ENCODE peak calls at places on chromosome 12, in four cellular contexts. J, R, P and H are unnamed samples.

GRCh38 chr12:3837049-3837448 is 36.1 kb downstream of the PARP11 start:
- DNase-seq in J (no peak), R (no peak), P (no peak), H (no peak)

GRCh38 chr12:19783547-19784444 is 344.5 kb downstream of the AEBP2 start:
- DNase-seq in J (no peak), R (no peak), P (no peak), H (no peak)

GRCh38 chr12:76206039-76206676 is 121.7 kb upstream of the NAP1L1 start:
- DNase-seq in J (no peak), R (no peak), P (no peak), H (no peak)

GRCh38 chr12:110555509-110556406 is 27.4 kb downstream of the PPTC7 start:
- DNase-seq in J (no peak), R (no peak), P (no peak), H (peak; percentile 55)

GRCh38 chr12:41250748-41251147 is 62.6 kb downstream of the PDZRN4 start:
- DNase-seq in J (no peak), R (no peak), P (peak; percentile 33), H (no peak)

GRCh38 chr12:58321414-58321813 is 380.0 kb downstream of the ATP23 start:
- DNase-seq in J (no peak), R (no peak), P (no peak), H (no peak)

GRCh38 chr12:20366776-20367409 is 1.4 kb upstream of the PDE3A start:
- DNase-seq in J (no peak), R (no peak), P (no peak), H (no peak)

GRCh38 chr12:57131896-57132744 is 3.8 kb downstream of the LRP1 start:
- DNase-seq in J (no peak), R (no peak), P (no peak), H (no peak)

GRCh38 chr12:58882796-58883195 is 37.5 kb downstream of the LRIG3 start:
- DNase-seq in J (no peak), R (no peak), P (no peak), H (peak; percentile 87)

GRCh38 chr12:110613771-110614684 is at the start of gene TCTN1:
- DNase-seq in J (peak; percentile 97), R (peak; percentile 76), P (peak; percentile 96), H (peak; percentile 98)

GRCh38 chr12:103801709-103802585 is 39.1 kb downstream of the NT5DC3 start:
- DNase-seq in J (no peak), R (peak; percentile 51), P (no peak), H (no peak)

GRCh38 chr12:57602544-57602943 is 2.1 kb upstream of the DTX3 start:
- DNase-seq in J (no peak), R (no peak), P (no peak), H (no peak)

GRCh38 chr12:76144253-76144564 is 59.7 kb upstream of the NAP1L1 start:
- DNase-seq in J (no peak), R (no peak), P (peak; percentile 76), H (peak; percentile 43)

GRCh38 chr12:75455839-75456238 is 24.7 kb upstream of the GLIPR1 start:
- DNase-seq in J (no peak), R (no peak), P (no peak), H (peak; percentile 31)

GRCh38 chr12:27462151-27462694 is 15.7 kb downstream of the SMCO2 start:
- DNase-seq in J (no peak), R (no peak), P (peak; percentile 97), H (peak; percentile 7)

GRCh38 chr12:121697093-121697698 is 15.4 kb upstream of the TMEM120B start:
- DNase-seq in J (no peak), R (peak; percentile 47), P (peak; percentile 62), H (peak; percentile 72)

GRCh38 chr12:1457901-1458300 is 136.5 kb downstream of the FBXL14 start:
- DNase-seq in J (no peak), R (no peak), P (no peak), H (no peak)

GRCh38 chr12:119208626-119209061 is 29.9 kb downstream of the HSPB8 start:
- DNase-seq in J (peak; percentile 83), R (no peak), P (no peak), H (no peak)

GRCh38 chr12:32822344-32822743 is 66.6 kb upstream of the YARS2 start:
- DNase-seq in J (no peak), R (no peak), P (no peak), H (no peak)

GRCh38 chr12:84134797-84135366 is 777.7 kb downstream of the SLC6A15 start:
- DNase-seq in J (no peak), R (no peak), P (no peak), H (no peak)

GRCh38 chr12:91380651-91381050 is 198.0 kb upstream of the DCN start:
- DNase-seq in J (no peak), R (no peak), P (peak; percentile 46), H (peak; percentile 51)

GRCh38 chr12:15931590-15932053 is 20.5 kb downstream of the DERA start:
- DNase-seq in J (no peak), R (no peak), P (no peak), H (peak; percentile 68)

GRCh38 chr12:107967170-107967569 is 161.9 kb upstream of the WSCD2 start:
- DNase-seq in J (no peak), R (no peak), P (no peak), H (no peak)

GRCh38 chr12:111664961-111665865 is 20.5 kb downstream of the BRAP start:
- DNase-seq in J (no peak), R (no peak), P (no peak), H (no peak)

GRCh38 chr12:89439946-89440345 is 84.7 kb downstream of the GALNT4 start:
- DNase-seq in J (no peak), R (no peak), P (peak; percentile 45), H (no peak)

GRCh38 chr12:93571854-93572711 is at the start of gene SOCS2:
- DNase-seq in J (peak; percentile 38), R (no peak), P (peak; percentile 8), H (no peak)

GRCh38 chr12:107844312-107844921 is 69.9 kb downstream of the ASCL4 start:
- DNase-seq in J (no peak), R (no peak), P (no peak), H (no peak)

GRCh38 chr12:96861656-96862055 is 45.4 kb upstream of the NEDD1 start:
- DNase-seq in J (no peak), R (no peak), P (no peak), H (no peak)

GRCh38 chr12:26195641-26196423 is 459 bp downstream of the SSPN start:
- DNase-seq in J (peak; percentile 50), R (no peak), P (peak; percentile 47), H (peak; percentile 53)

GRCh38 chr12:47020211-47020821 is 59.1 kb upstream of the PCED1B start:
- DNase-seq in J (no peak), R (no peak), P (no peak), H (no peak)

GRCh38 chr12:114667669-114668150 is 16.3 kb downstream of the TBX3 start:
- DNase-seq in J (no peak), R (no peak), P (no peak), H (no peak)
- H3K4me3 ChIP-seq in J (peak overlapping the region; percentile 68), R (peak overlapping the region; percentile 54), P (no peak overlapping the region), H (peak overlapping the region; percentile 34)

GRCh38 chr12:49537231-49537708 is 1.6 kb upstream of the KCNH3 start:
- DNase-seq in J (no peak), R (no peak), P (no peak), H (no peak)
- H3K4me3 ChIP-seq in J (peak overlapping the region; percentile 72), R (no peak overlapping the region), P (no peak overlapping the region), H (peak overlapping the region; percentile 60)

GRCh38 chr12:38904932-38905479 is 385 bp downstream of the CPNE8 start:
- DNase-seq in J (peak; percentile 85), R (peak; percentile 88), P (peak; percentile 64), H (no peak)
- H3K4me3 ChIP-seq in J (peak overlapping the region; percentile 79), R (peak overlapping the region; percentile 83), P (peak overlapping the region; percentile 76), H (peak overlapping the region; percentile 43)

DNA sequence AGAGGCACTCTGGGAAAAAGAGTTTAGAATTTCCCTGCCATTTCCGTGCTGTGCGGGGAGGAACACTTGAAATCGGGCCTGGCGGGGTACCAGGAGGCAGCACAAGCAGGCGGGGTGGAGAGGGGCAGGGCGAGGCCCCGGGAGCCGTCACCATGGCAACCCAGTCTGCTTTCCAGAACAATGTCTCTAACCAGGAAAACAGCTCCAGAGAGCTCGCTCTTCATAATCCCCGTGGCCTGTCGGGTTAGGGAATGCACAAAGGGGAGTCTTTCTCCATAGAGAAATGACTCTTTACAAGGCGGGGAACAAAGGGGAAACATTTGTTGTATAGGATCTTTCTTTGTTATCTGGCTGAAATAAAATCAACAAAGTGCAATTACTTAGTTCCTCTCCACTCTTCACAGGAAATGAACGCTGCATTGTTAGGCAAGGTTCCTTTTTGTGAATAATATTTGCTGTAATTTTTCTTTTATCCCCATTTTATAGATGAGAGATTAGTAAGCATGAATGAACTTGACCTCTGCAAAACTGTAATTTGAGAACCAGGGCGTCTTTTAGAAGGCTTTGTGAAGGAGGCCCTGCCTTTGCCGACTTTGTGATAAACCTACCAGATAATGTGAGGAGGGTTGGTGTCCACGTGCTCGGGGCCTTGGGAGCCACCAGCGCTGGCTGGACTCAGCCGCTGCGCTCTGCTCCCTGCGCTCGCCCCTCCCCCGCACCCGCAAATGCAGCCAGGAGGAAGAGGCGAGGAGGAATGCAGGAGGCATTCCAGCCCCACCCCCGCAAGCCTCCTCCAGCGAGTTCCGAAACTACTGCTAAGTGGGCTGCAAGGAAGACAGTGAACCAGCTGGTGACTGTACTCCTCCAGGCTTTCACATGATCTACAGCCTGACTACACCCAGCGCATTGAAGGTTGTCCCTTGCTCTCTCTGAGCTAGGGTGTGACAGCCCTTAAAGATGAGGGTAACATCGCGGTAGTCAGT is 105.2 kb upstream of the ATF7IP start:
- DNase-seq in J (peak; percentile 91), R (peak; percentile 47), P (peak; percentile 83), H (peak; percentile 96)
- H3K4me3 ChIP-seq in J (peak overlapping the region; percentile 47), R (peak overlapping the region; percentile 29), P (no peak overlapping the region), H (peak overlapping the region; percentile 1)

DNA sequence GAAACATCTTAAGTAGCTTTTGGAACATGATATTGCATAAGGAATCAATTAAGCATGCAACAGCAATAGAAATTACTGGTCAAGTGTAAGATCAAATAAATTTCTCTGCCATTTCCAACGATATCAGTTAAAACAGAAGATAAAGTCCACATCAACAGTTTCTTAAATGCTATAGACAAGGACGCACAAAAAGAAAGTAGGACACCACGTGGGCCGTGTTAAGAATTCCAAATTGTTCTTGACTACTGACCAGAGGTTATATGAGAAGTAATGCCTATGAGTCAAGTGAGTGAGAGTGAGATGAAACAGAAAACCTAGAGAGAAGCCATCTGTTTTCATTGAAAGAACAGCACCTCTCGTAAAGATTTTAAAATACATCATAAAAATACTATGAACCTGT is 318.2 kb downstream of the TMEM117 start:
- DNase-seq in J (no peak), R (no peak), P (no peak), H (no peak)
- H3K4me3 ChIP-seq in J (peak overlapping the region; percentile 29), R (no peak overlapping the region), P (no peak overlapping the region), H (no peak overlapping the region)

DNA sequence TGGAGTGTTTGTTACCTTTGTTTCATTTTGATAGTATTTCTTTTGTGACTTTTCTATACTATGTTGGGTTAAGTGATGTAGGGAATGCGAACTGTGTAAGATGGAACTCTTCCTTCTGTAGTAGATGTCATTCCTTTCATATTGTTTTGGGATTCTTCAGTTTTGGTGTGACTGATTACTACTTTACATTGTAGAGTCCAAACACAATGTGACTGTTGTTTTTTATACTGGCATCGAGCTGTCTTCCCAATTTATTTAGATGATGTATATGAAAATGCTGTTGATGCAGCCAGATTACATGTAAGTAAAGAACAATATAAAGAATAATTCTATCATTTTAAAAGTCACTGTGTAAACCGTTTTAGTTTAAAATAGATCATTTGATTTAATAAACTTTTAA is 34.7 kb downstream of the WASHC4 start:
- DNase-seq in J (no peak), R (no peak), P (no peak), H (no peak)
- H3K4me3 ChIP-seq in J (no peak overlapping the region), R (no peak overlapping the region), P (no peak overlapping the region), H (no peak overlapping the region)

GRCh38 chr12:54370218-54370730 is 6.0 kb upstream of the GPR84 start:
- DNase-seq in J (peak; percentile 72), R (no peak), P (peak; percentile 79), H (peak; percentile 84)
- H3K4me3 ChIP-seq in J (peak overlapping the region; percentile 65), R (peak overlapping the region; percentile 29), P (no peak overlapping the region), H (peak overlapping the region; percentile 50)